ENCODE peak calls at places on chromosomes 4 and X, in four cellular contexts. E is OCI-LY7, H is ovary, Z is aorta. I is an unnamed sample.
A peak's percentile ranks its signal among the peaks of the same experiment; 100 is the strongest.

GRCh38 chr4:139454111-139454600 is at the start of gene RAB33B:
- DNase-seq in H (no peak), E (peak; percentile 50), Z (no peak), I (no peak)

GRCh38 chrX:115400960-115401359 is 111.4 kb downstream of the LUZP4 start:
- DNase-seq in Z (no peak), H (no peak), E (no peak), I (no peak)

GRCh38 chr4:17448689-17449088 is 63.2 kb downstream of the QDPR start:
- DNase-seq in E (no peak), H (no peak), Z (no peak), I (no peak)

GRCh38 chr4:153014460-153014859 is 78.3 kb downstream of the FHDC1 start:
- DNase-seq in H (no peak), E (no peak), Z (no peak), I (no peak)

GRCh38 chr4:169795585-169795984 is 37.8 kb upstream of the HPF1 start:
- DNase-seq in H (no peak), Z (no peak), E (no peak), I (no peak)

GRCh38 chrX:54640103-54640428 is 110.0 kb downstream of the GNL3L start:
- DNase-seq in E (no peak), Z (no peak), H (no peak), I (no peak)

GRCh38 chrX:18873836-18874235 is 110.1 kb downstream of the PHKA2 start:
- DNase-seq in E (no peak), Z (no peak), H (no peak), I (no peak)

GRCh38 chr4:174989791-174990190 is 71.6 kb downstream of the ADAM29 start:
- DNase-seq in H (no peak), Z (no peak), E (no peak), I (no peak)

GRCh38 chr4:22410645-22411247 is 105.1 kb downstream of the ADGRA3 start:
- DNase-seq in E (peak; percentile 16), H (no peak), Z (no peak), I (no peak)

GRCh38 chr4:15636818-15637217 is 18.3 kb downstream of the FBXL5 start:
- DNase-seq in E (no peak), Z (no peak), H (no peak), I (no peak)
- H3K36me3 ChIP-seq in E (peaks cover 91% of the 10 kb centered on the region), Z (peaks cover 4% of the 10 kb centered on the region), H (no peaks in the 10 kb centered on the region), I (peaks cover 2% of the 10 kb centered on the region)

GRCh38 chr4:154364012-154364863 is 127.4 kb downstream of the DCHS2 start:
- DNase-seq in E (no peak), Z (no peak), H (no peak), I (no peak)
- H3K27ac ChIP-seq in E (no peak overlapping the region), Z (no peak overlapping the region), H (no peak overlapping the region), I (no peak overlapping the region)

GRCh38 chr4:40194602-40195161 is 2.1 kb upstream of the RHOH start:
- DNase-seq in H (no peak), E (peak; percentile 72), Z (no peak), I (no peak)
- H3K4me3 ChIP-seq in H (no peak overlapping the region), E (peak overlapping the region; percentile 79), Z (no peak overlapping the region), I (no peak overlapping the region)

DNA sequence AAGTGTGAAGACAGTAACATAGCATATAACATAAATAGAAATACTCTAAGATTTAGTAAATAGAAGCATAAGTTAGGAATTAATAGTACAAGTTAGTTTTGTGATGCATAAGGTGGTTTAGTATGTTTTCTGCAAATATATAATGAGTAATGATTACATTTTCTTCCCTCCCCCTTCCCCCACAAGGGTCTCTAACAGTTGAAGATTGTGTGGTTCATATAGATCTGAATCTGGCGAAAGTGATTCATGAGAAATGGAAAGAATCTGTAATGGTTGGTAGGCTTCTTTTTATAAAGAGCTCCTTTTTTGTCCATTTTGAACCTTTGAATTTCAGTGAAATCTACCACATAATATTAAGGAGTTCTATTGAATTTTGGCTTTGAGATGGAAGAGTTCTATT is 66.3 kb downstream of the N4BP2 start:
- DNase-seq in Z (no peak), H (no peak), E (no peak), I (no peak)
- H3K36me3 ChIP-seq in Z (no peaks in the 10 kb centered on the region), H (no peaks in the 10 kb centered on the region), E (peaks cover 4% of the 10 kb centered on the region), I (no peaks in the 10 kb centered on the region)